ENCODE peak calls at places on chromosome 16, in four cellular contexts. M is erythroblast, C is neural crest cell, Q is cardiac muscle cell. E is an unnamed sample.

GRCh38 chr16:50234771-50235556 is 31.4 kb upstream of the ADCY7 start:
- DNase-seq in C (no peak), Q (no peak), M (no peak), E (no peak)

GRCh38 chr16:27798241-27798640 is 248.3 kb downstream of the KATNIP start:
- DNase-seq in M (no peak), Q (no peak), C (no peak), E (no peak)

GRCh38 chr16:88088161-88088581 is 136.9 kb downstream of the BANP start:
- DNase-seq in C (no peak), M (no peak), Q (no peak), E (no peak)

GRCh38 chr16:68022728-68023537 is at the start of the genes DDX28 and DUS2:
- DNase-seq in Q (peak; percentile 92), C (peak; percentile 94), M (peak; percentile 96), E (peak; percentile 96)

GRCh38 chr16:1643521-1643920 is 31.4 kb downstream of the CRAMP1 start:
- DNase-seq in C (no peak), M (no peak), Q (no peak), E (no peak)

GRCh38 chr16:66843191-66843590 is 1.0 kb upstream of the CA7 start:
- DNase-seq in Q (no peak), M (no peak), C (no peak), E (no peak)

GRCh38 chr16:53061701-53062159 is 6.9 kb downstream of the CHD9 start:
- DNase-seq in M (no peak), Q (no peak), C (no peak), E (no peak)

GRCh38 chr16:89216315-89217137 is 977 bp upstream of the ZNF778 start:
- DNase-seq in M (peak; percentile 87), C (peak; percentile 65), Q (peak; percentile 86), E (peak; percentile 85)

GRCh38 chr16:64615647-64616280 is 506.1 kb downstream of the CDH11 start:
- DNase-seq in Q (peak; percentile 63), C (no peak), M (no peak), E (no peak)

GRCh38 chr16:67445913-67446907 is 15.3 kb downstream of the HSD11B2 start:
- DNase-seq in Q (no peak), M (no peak), C (no peak), E (no peak)

GRCh38 chr16:68447721-68448359 is 468 bp downstream of the SMPD3 start:
- DNase-seq in Q (no peak), C (no peak), M (no peak), E (no peak)

GRCh38 chr16:53022374-53022773 is 30.3 kb downstream of the CHD9NB start:
- DNase-seq in Q (peak; percentile 76), C (peak; percentile 47), M (peak; percentile 29), E (no peak)

GRCh38 chr16:20874088-20874581 is 26.0 kb downstream of the DCUN1D3 start:
- DNase-seq in M (no peak), Q (no peak), C (no peak), E (no peak)

GRCh38 chr16:19710191-19710908 is 7.7 kb downstream of the KNOP1 start:
- DNase-seq in C (no peak), M (peak; percentile 37), Q (no peak), E (no peak)

GRCh38 chr16:29757950-29758466 is 12.2 kb upstream of the C16orf54 start:
- DNase-seq in C (no peak), M (no peak), Q (no peak), E (peak; percentile 17)

GRCh38 chr16:81542609-81543570 is 98.3 kb downstream of the CMIP start:
- DNase-seq in M (no peak), Q (no peak), C (no peak), E (no peak)